ENCODE peak calls at places on chromosome 1, in nine cellular contexts. N, E, S, B, Z, Q, Y, U and J are unnamed samples.
A peak's percentile ranks its signal among the peaks of the same experiment; 100 is the strongest.

GRCh38 chr1:2546515-2547209 is 9.5 kb upstream of the TNFRSF14 start:
- DNase-seq in S (no peak), B (peak; percentile 43), N (peak; percentile 59), Q (peak; percentile 34), Z (peak; percentile 84), E (peak; percentile 58), Y (peak; percentile 47), U (peak; percentile 82), J (peak; percentile 89)

GRCh38 chr1:115838805-115839705 is 1.9 kb downstream of the NHLH2 start:
- DNase-seq in Y (peak; percentile 34), B (no peak), U (peak; percentile 38), S (peak; percentile 59), N (peak; percentile 22), Z (peak; percentile 26), Q (no peak), E (peak; percentile 13), J (peak; percentile 31)

GRCh38 chr1:119713039-119713537 is 1.4 kb downstream of the PHGDH start:
- DNase-seq in Q (no peak), N (peak; percentile 10), Y (no peak), B (peak; percentile 19), Z (peak; percentile 31), S (peak; percentile 31), U (peak; percentile 69), E (peak; percentile 31), J (no peak)

GRCh38 chr1:208557695-208558094 is 313.5 kb upstream of the PLXNA2 start:
- DNase-seq in Q (no peak), U (no peak), B (no peak), E (no peak), S (no peak), Z (no peak), N (no peak), Y (no peak), J (no peak)

GRCh38 chr1:87335175-87335992 is 6.7 kb downstream of the LMO4 start:
- DNase-seq in S (peak; percentile 93), Q (no peak), E (peak; percentile 21), N (peak; percentile 65), B (peak; percentile 45), Z (peak; percentile 72), U (peak; percentile 57), Y (peak; percentile 52), J (peak; percentile 76)

GRCh38 chr1:151286619-151287340 is 4.7 kb downstream of the ZNF687 start:
- DNase-seq in S (no peak), N (no peak), Z (no peak), E (no peak), U (no peak), Q (no peak), B (no peak), Y (no peak), J (no peak)

GRCh38 chr1:234972411-234973191 is 156.0 kb downstream of the TOMM20 start:
- DNase-seq in S (no peak), N (no peak), B (no peak), Q (no peak), E (no peak), Z (no peak), U (no peak), Y (no peak), J (no peak)

GRCh38 chr1:27656157-27656893 is 15.7 kb downstream of the IFI6 start:
- DNase-seq in S (no peak), U (no peak), Q (no peak), Y (no peak), E (peak; percentile 68), N (no peak), B (peak; percentile 75), Z (peak; percentile 70), J (no peak)

GRCh38 chr1:205488074-205488723 is 16.3 kb upstream of the CDK18 start:
- DNase-seq in B (peak; percentile 75), S (peak; percentile 65), E (peak; percentile 78), Z (peak; percentile 68), U (peak; percentile 85), Q (peak; percentile 27), Y (peak; percentile 30), N (peak; percentile 55), J (peak; percentile 57)

GRCh38 chr1:94993931-94994645 is 67.2 kb upstream of the CNN3 start:
- DNase-seq in N (no peak), E (no peak), U (no peak), Z (no peak), Q (no peak), S (no peak), B (no peak), Y (no peak), J (no peak)